ENCODE peak calls at places on chromosomes 6 and 20, in eight cellular contexts. Z is fibroblast of lung; F is CD8-positive, alpha-beta T cell; J is NT2/D1; L is left ventricle myocardium inferior; Q is tibial artery; U is osteoblast; W is dorsolateral prefrontal cortex. E is an unnamed sample. For H3K27me3, the result is how much of the 10 kb centered on the place peaks cover.

GRCh38 chr6:14851286-14851685 is 394.6 kb upstream of the JARID2 start:
- DNase-seq in Z (peak), F (no peak), J (no peak), L (no peak), Q (no peak), U (peak), W (no peak), E (no peak)

GRCh38 chr6:45538636-45539035 is 160.9 kb upstream of the SUPT3H start:
- DNase-seq in Z (no peak), F (no peak), J (no peak), L (no peak), Q (peak), U (peak), W (no peak), E (no peak)

GRCh38 chr6:134316733-134317431 is 1.0 kb downstream of the SGK1 start:
- DNase-seq in Z (no peak), F (no peak), J (no peak), L (no peak), Q (no peak), U (no peak), W (no peak), E (no peak)

GRCh38 chr6:164216368-164216767 is 801.9 kb downstream of the QKI start:
- DNase-seq in Z (no peak), F (no peak), J (no peak), L (no peak), Q (no peak), U (no peak), W (no peak), E (no peak)

GRCh38 chr6:43911354-43911624 is 141.3 kb downstream of the VEGFA start:
- DNase-seq in Z (no peak), F (no peak), J (no peak), L (no peak), Q (no peak), U (no peak), W (no peak), E (no peak)

GRCh38 chr6:113857565-113858066 is 471 bp downstream of the MARCKS start:
- DNase-seq in Z (no peak), F (no peak), J (no peak), L (peak), Q (peak), U (peak), W (no peak), E (peak)

GRCh38 chr6:160077526-160077925 is 44.1 kb upstream of the SLC22A1 start:
- DNase-seq in Z (peak), F (no peak), J (no peak), L (no peak), Q (no peak), U (peak), W (no peak), E (no peak)

GRCh38 chr6:114735118-114735730 is 392.4 kb upstream of the HS3ST5 start:
- DNase-seq in Z (peak), F (no peak), J (no peak), L (no peak), Q (no peak), U (peak), W (no peak), E (no peak)

GRCh38 chr6:54068694-54069093 is 42.5 kb upstream of the MLIP start:
- DNase-seq in Z (no peak), F (no peak), J (no peak), L (no peak), Q (no peak), U (no peak), W (no peak), E (no peak)

GRCh38 chr6:55953384-55953783 is 78.0 kb upstream of the BMP5 start:
- DNase-seq in Z (peak), F (no peak), J (no peak), L (no peak), Q (no peak), U (no peak), W (no peak), E (no peak)

GRCh38 chr20:607476-607875 is 2.6 kb downstream of the TCF15 start:
- DNase-seq in Z (no peak), F (no peak), J (no peak), L (peak), Q (no peak), U (peak), W (no peak), E (peak)

GRCh38 chr20:610130-611046 is at the start of gene TCF15:
- DNase-seq in Z (peak), F (no peak), J (peak), L (peak), Q (no peak), U (peak), W (no peak), E (peak)

GRCh38 chr20:611047-611842 is 1.1 kb upstream of the TCF15 start:
- DNase-seq in Z (no peak), F (no peak), J (no peak), L (no peak), Q (no peak), U (peak), W (no peak), E (peak)

GRCh38 chr20:609371-609964 is 641 bp downstream of the TCF15 start:
- DNase-seq in Z (no peak), F (no peak), J (no peak), L (no peak), Q (no peak), U (peak), W (no peak), E (peak)

DNA sequence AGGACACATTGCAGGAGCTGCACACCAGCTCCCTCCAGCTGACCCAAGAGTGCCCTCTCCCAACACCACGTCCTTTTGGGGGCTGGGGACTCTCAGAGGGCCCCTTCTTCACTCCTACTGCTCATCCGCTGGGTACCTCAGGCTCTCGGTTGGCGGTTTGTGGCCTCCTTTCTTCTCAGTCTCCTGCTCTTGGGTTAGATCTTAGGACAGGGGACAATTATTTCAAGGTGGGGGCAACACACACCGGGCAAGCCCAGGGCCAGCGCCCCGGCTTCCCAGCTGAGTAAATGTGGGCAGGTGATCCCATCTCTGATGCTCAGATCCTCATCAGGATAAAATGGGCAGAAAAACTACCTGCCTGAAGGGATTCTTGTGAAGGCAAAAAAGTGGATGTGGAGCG is 1.1 kb downstream of the TCF15 start:
- DNase-seq in Z (no peak), F (no peak), J (no peak), L (no peak), Q (no peak), U (peak), W (no peak), E (peak)
- H3K27me3 ChIP-seq in Z (under half), F (under half), J (under half), L (under half), Q (under half), U (half or more), W (under half), E (under half)

GRCh38 chr20:63843778-63844177 is 12.7 kb upstream of the ZBTB46 start:
- DNase-seq in Z (no peak), F (no peak), J (no peak), L (no peak), Q (no peak), U (no peak), W (no peak), E (no peak)
- H3K27me3 ChIP-seq in Z (under half), F (under half), J (under half), L (under half), Q (under half), U (under half), W (under half), E (under half)

GRCh38 chr6:79260772-79261171 is 26.3 kb upstream of the HMGN3 start:
- DNase-seq in Z (no peak), F (no peak), J (no peak), L (no peak), Q (no peak), U (no peak), W (no peak), E (no peak)
- H3K27me3 ChIP-seq in Z (under half), F (under half), J (under half), L (under half), Q (under half), U (under half), W (under half), E (under half)

DNA sequence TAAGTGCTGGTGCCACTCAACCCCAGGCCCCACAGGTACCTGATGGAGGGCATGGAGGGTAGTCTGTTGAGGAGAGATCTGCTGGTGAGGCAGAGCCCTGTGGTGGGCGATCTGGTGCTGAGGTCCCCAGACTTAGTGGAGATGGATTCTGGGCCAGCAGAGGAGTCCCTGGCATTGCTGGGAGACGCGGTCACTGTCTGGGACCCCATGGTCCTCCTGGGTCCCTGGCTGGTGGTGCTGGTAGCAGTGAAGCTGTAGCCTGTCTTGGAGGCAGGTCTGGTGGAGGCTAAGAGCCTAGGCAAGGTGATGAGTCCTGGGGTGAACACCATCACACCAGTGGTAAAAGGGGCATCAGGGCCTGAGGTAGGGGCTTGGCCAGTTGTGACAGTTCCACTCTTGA is 6.6 kb downstream of the TREML2 start:
- DNase-seq in Z (no peak), F (no peak), J (no peak), L (no peak), Q (no peak), U (no peak), W (no peak), E (no peak)
- H3K27me3 ChIP-seq in Z (under half), F (under half), J (under half), L (half or more), Q (under half), U (under half), W (under half), E (under half)

GRCh38 chr6:34145161-34146020 is 496 bp downstream of the GRM4 start:
- DNase-seq in Z (peak), F (peak), J (no peak), L (no peak), Q (no peak), U (peak), W (peak), E (peak)
- H3K27me3 ChIP-seq in Z (under half), F (under half), J (under half), L (half or more), Q (under half), U (half or more), W (half or more), E (half or more)

DNA sequence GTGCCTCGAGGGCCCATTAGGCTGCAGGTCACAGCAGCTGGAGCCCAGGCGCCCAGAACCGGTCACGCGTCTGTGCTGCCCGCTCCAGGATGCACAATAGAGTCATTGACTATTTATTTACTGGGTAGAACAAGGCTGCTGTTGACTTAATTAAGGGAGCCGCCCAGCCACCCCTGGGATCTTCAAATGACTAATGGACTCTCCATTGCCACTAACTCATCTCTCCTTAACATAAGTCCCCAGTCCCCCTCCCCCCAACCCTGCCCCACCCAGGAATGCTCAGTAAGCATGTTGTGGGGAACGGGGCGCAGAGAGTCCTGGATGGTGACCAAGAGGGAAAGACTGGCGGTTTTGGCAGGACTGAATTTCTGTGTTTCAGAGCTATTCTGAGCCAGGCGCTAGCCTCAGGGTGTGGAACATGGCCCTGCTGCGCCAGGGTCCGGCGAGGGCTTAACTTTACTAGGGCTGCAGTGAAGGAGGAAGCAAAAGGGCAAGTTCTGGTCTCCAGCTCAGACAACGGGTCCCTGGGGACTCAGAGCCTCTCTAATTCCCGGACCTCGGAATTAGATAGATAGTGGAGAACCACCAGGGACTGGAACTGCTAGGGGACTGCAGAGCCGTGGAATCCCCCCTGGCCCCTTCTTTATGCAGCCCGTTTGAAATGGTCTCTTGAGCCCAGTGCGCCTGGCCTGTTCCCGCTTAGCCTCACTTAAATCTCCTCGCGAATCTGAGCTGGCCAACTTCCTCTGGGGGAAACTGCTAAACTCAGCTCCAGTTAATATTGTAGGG is 1.5 kb upstream of the GRIK2 start:
- DNase-seq in Z (peak), F (no peak), J (no peak), L (no peak), Q (no peak), U (no peak), W (no peak), E (no peak)
- H3K27me3 ChIP-seq in Z (under half), F (under half), J (under half), L (half or more), Q (under half), U (under half), W (under half), E (under half)

DNA sequence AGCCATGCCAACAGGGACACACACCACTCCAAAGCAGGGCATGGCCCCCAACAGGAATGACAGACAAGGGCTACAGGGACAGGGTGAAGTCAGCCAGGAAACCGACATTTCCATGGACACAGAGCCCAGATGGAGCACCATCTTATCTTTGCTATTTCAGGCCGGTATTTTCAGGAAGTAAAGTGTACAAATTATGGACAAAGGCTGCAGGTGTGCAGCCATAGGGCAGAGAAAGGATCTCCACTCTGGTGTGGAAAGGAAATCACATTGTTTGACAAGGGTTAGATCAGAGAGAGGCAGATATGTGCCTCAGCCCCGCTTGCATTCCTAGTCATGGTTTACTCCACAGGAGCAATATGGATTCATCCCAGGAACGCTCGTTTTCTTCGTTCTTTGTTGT is 81.7 kb upstream of the SLC22A23 start:
- DNase-seq in Z (no peak), F (no peak), J (no peak), L (no peak), Q (no peak), U (no peak), W (no peak), E (no peak)
- H3K27me3 ChIP-seq in Z (under half), F (under half), J (under half), L (under half), Q (under half), U (under half), W (under half), E (under half)

DNA sequence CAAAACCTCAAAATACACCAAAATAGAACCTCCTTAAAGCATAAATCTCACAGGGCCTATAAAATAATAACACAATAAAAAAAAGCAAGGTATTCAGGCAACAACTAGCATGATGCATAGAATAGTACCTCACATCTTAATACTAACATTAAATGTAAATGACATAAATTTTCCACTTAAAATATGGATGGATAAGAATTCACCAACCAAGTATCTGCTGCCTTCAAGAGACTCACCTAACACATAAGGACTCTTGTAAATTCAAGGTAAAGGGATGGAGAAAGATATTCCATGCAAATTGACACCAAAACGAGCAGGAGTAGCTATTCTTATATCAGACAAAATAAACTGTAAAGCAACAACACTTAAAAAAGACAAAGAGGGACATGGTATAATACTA is 52.2 kb downstream of the PERP start:
- DNase-seq in Z (no peak), F (no peak), J (no peak), L (no peak), Q (no peak), U (no peak), W (no peak), E (no peak)
- H3K27me3 ChIP-seq in Z (under half), F (under half), J (under half), L (under half), Q (under half), U (under half), W (under half), E (under half)

GRCh38 chr6:25832670-25833069 is 818 bp upstream of the SLC17A1 start:
- DNase-seq in Z (no peak), F (no peak), J (no peak), L (no peak), Q (no peak), U (no peak), W (no peak), E (no peak)
- H3K27me3 ChIP-seq in Z (under half), F (under half), J (under half), L (under half), Q (under half), U (under half), W (under half), E (under half)

E was measured in upper lobe of right lung.